ENCODE peak calls at places on chromosomes 7 and 10, in five cellular contexts. B, U, Z, O and W are unnamed samples.

GRCh38 chr10:102629661-102630614 is 14.3 kb upstream of the TRIM8 start:
- DNase-seq in B (no peak), U (no peak), Z (no peak), O (no peak), W (no peak)

GRCh38 chr7:156628562-156628961 is 12.0 kb upstream of the RNF32 start:
- DNase-seq in B (no peak), U (no peak), Z (no peak), O (no peak), W (no peak)

GRCh38 chr7:159115601-159116501 is 28.8 kb downstream of the VIPR2 start:
- DNase-seq in B (no peak), U (no peak), Z (no peak), O (no peak), W (no peak)

GRCh38 chr10:110372656-110373055 is 67.9 kb upstream of the SMNDC1 start:
- DNase-seq in B (no peak), U (no peak), Z (no peak), O (no peak), W (no peak)

GRCh38 chr10:133039107-133039822 is 48.5 kb upstream of the ADGRA1 start:
- DNase-seq in B (no peak), U (no peak), Z (no peak), O (no peak), W (no peak)

GRCh38 chr7:150406311-150406564 is 27.1 kb downstream of the ZNF775 start:
- DNase-seq in B (no peak), U (no peak), Z (no peak), O (no peak), W (peak; percentile 20)

GRCh38 chr10:71029411-71029881 is 141.1 kb upstream of the PCBD1 start:
- DNase-seq in B (no peak), U (no peak), Z (no peak), O (no peak), W (no peak)

GRCh38 chr7:67209256-67209655 is 212.6 kb downstream of the TYW1 start:
- DNase-seq in B (no peak), U (no peak), Z (no peak), O (no peak), W (no peak)

GRCh38 chr10:43683451-43684197 is 34.9 kb upstream of the ZNF32 start:
- DNase-seq in B (no peak), U (no peak), Z (no peak), O (no peak), W (no peak)

GRCh38 chr7:143299840-143300239 is 11.7 kb downstream of the CASP2 start:
- DNase-seq in B (peak; percentile 57), U (peak; percentile 35), Z (peak; percentile 35), O (peak; percentile 29), W (peak; percentile 47)

GRCh38 chr10:129790710-129791446 is 173.2 kb downstream of the EBF3 start:
- DNase-seq in B (no peak), U (no peak), Z (no peak), O (no peak), W (no peak)